ENCODE peak calls at places on chromosomes 16 and 17, in four cellular contexts. One of them, this sample, is unnamed. For H3K9me2, the result is how much of the 10 kb centered on the place peaks cover.

GRCh38 chr16:181668-182021 is 1.4 kb downstream of the HBQ1 start:
- DNase-seq in Karpas-422: peak
- DNase-seq in GM23248: peak
- DNase-seq in MM.1S: no peak
- DNase-seq in this sample: peak

GRCh38 chr17:82862758-82863645 is 23.2 kb upstream of the ZNF750 start:
- DNase-seq in GM23248: no peak
- DNase-seq in MM.1S: no peak
- DNase-seq in Karpas-422: no peak
- DNase-seq in this sample: no peak

GRCh38 chr17:59454633-59455105 is 110.7 kb upstream of the DHX40 start:
- DNase-seq in GM23248: no peak
- DNase-seq in MM.1S: no peak
- DNase-seq in Karpas-422: no peak
- DNase-seq in this sample: peak

GRCh38 chr17:56528636-56529170 is 64.8 kb upstream of the NOG start:
- DNase-seq in Karpas-422: no peak
- DNase-seq in GM23248: no peak
- DNase-seq in MM.1S: no peak
- DNase-seq in this sample: no peak

GRCh38 chr17:31842416-31843381 is 16.3 kb downstream of the COPRS start:
- DNase-seq in MM.1S: peak
- DNase-seq in Karpas-422: peak
- DNase-seq in GM23248: peak
- DNase-seq in this sample: peak

GRCh38 chr17:80192268-80192667 is 22.4 kb downstream of the CARD14 start:
- DNase-seq in Karpas-422: no peak
- DNase-seq in GM23248: no peak
- DNase-seq in MM.1S: no peak
- DNase-seq in this sample: no peak

GRCh38 chr16:50889276-50889675 is 147.4 kb downstream of the CYLD start:
- DNase-seq in Karpas-422: no peak
- DNase-seq in MM.1S: no peak
- DNase-seq in GM23248: no peak
- DNase-seq in this sample: no peak

GRCh38 chr17:31053076-31053475 is 41.7 kb upstream of the NF1 start:
- DNase-seq in Karpas-422: no peak
- DNase-seq in MM.1S: no peak
- DNase-seq in GM23248: no peak
- DNase-seq in this sample: no peak

GRCh38 chr16:83701494-83701893 is 106.3 kb upstream of the HSBP1 start:
- DNase-seq in Karpas-422: peak
- DNase-seq in MM.1S: peak
- DNase-seq in GM23248: peak
- DNase-seq in this sample: peak

GRCh38 chr17:10730956-10731879 is 1.4 kb upstream of the TMEM220 start:
- DNase-seq in Karpas-422: no peak
- DNase-seq in MM.1S: no peak
- DNase-seq in GM23248: peak
- DNase-seq in this sample: no peak

GRCh38 chr17:79811036-79811887 is 14.4 kb upstream of the CBX8 start:
- DNase-seq in GM23248: peak
- DNase-seq in MM.1S: no peak
- DNase-seq in Karpas-422: peak
- DNase-seq in this sample: peak

GRCh38 chr16:1125471-1125870 is 27.4 kb upstream of the CACNA1H start:
- DNase-seq in GM23248: peak
- DNase-seq in Karpas-422: no peak
- DNase-seq in MM.1S: no peak
- DNase-seq in this sample: peak

GRCh38 chr16:525123-525519 is 2.4 kb upstream of the CAPN15 start:
- DNase-seq in MM.1S: no peak
- DNase-seq in GM23248: no peak
- DNase-seq in Karpas-422: no peak
- DNase-seq in this sample: no peak

GRCh38 chr16:65672960-65673359 is 551.1 kb upstream of the CDH11 start:
- DNase-seq in Karpas-422: no peak
- DNase-seq in MM.1S: no peak
- DNase-seq in GM23248: peak
- DNase-seq in this sample: peak

GRCh38 chr17:286571-286970 is 66.0 kb downstream of the RPH3AL start:
- DNase-seq in Karpas-422: no peak
- DNase-seq in MM.1S: no peak
- DNase-seq in GM23248: no peak
- DNase-seq in this sample: no peak

GRCh38 chr17:51768706-51769105 is 389.8 kb downstream of the CA10 start:
- DNase-seq in MM.1S: peak
- DNase-seq in GM23248: no peak
- DNase-seq in Karpas-422: no peak
- DNase-seq in this sample: no peak

GRCh38 chr17:66953661-66954060 is 10.8 kb upstream of the CACNG4 start:
- DNase-seq in MM.1S: no peak
- DNase-seq in GM23248: no peak
- DNase-seq in Karpas-422: no peak
- DNase-seq in this sample: no peak

GRCh38 chr17:76076765-76077581 is 2.0 kb upstream of the ZACN start:
- DNase-seq in Karpas-422: no peak
- DNase-seq in GM23248: peak
- DNase-seq in MM.1S: no peak
- DNase-seq in this sample: no peak

GRCh38 chr17:61299517-61300513 is 99.8 kb upstream of the TBX2 start:
- DNase-seq in MM.1S: no peak
- DNase-seq in Karpas-422: no peak
- DNase-seq in GM23248: no peak
- DNase-seq in this sample: no peak
- H3K9me2 ChIP-seq in MM.1S: under half
- H3K9me2 ChIP-seq in Karpas-422: under half
- H3K9me2 ChIP-seq in GM23248: under half
- H3K9me2 ChIP-seq in this sample: under half

GRCh38 chr16:30122621-30123160 is 329 bp downstream of the MAPK3 start:
- DNase-seq in GM23248: peak
- DNase-seq in Karpas-422: peak
- DNase-seq in MM.1S: no peak
- DNase-seq in this sample: no peak
- H3K4me3 ChIP-seq in GM23248: peak
- H3K4me3 ChIP-seq in Karpas-422: peak
- H3K4me3 ChIP-seq in MM.1S: peak
- H3K4me3 ChIP-seq in this sample: peak

GRCh38 chr16:4513086-4513860 is 25.3 kb downstream of the CDIP1 start:
- DNase-seq in Karpas-422: no peak
- DNase-seq in GM23248: no peak
- DNase-seq in MM.1S: no peak
- DNase-seq in this sample: no peak
- H3K9ac ChIP-seq in Karpas-422: no peak
- H3K9ac ChIP-seq in GM23248: no peak
- H3K9ac ChIP-seq in MM.1S: peak
- H3K9ac ChIP-seq in this sample: no peak

GRCh38 chr17:4525691-4526397 is 27.2 kb downstream of the SPNS2 start:
- DNase-seq in MM.1S: no peak
- DNase-seq in Karpas-422: no peak
- DNase-seq in GM23248: no peak
- DNase-seq in this sample: no peak
- H3K9me2 ChIP-seq in MM.1S: under half
- H3K9me2 ChIP-seq in Karpas-422: under half
- H3K9me2 ChIP-seq in GM23248: under half
- H3K9me2 ChIP-seq in this sample: under half

GRCh38 chr17:45785373-45786193 is 1.5 kb downstream of the CRHR1 start:
- DNase-seq in GM23248: no peak
- DNase-seq in Karpas-422: no peak
- DNase-seq in MM.1S: no peak
- DNase-seq in this sample: no peak
- H3K4me3 ChIP-seq in GM23248: peak
- H3K4me3 ChIP-seq in Karpas-422: no peak
- H3K4me3 ChIP-seq in MM.1S: no peak
- H3K4me3 ChIP-seq in this sample: peak

This sample was measured in PC-3.